ENCODE peak calls at places on chromosomes 3 and 15, in six cellular contexts. I, C, O, T, K and Y are unnamed samples. For H3K36me3 and H3K4me1, the result is how much of the 10 kb centered on the place peaks cover.

GRCh38 chr3:59150039-59150438 is 100.2 kb upstream of the CFAP20DC start:
- DNase-seq in T (no peak), O (no peak), I (no peak), C (no peak), K (no peak), Y (no peak)

GRCh38 chr15:31567861-31568260 is 241.2 kb downstream of the KLF13 start:
- DNase-seq in K (no peak), O (no peak), C (no peak), T (no peak), I (no peak), Y (no peak)

GRCh38 chr15:40506964-40507571 is 36.3 kb downstream of the CHST14 start:
- DNase-seq in K (peak), T (peak), I (peak), O (no peak), C (peak), Y (peak)

GRCh38 chr3:189947948-189948723 is 172.6 kb downstream of the P3H2 start:
- DNase-seq in C (no peak), O (no peak), T (peak), I (no peak), K (peak), Y (peak)

GRCh38 chr15:80925597-80926059 is 64.0 kb downstream of the MESD start:
- DNase-seq in C (no peak), O (no peak), K (no peak), T (no peak), I (no peak), Y (no peak)

GRCh38 chr3:5002174-5002870 is 23.1 kb downstream of the BHLHE40 start:
- DNase-seq in I (no peak), K (no peak), T (no peak), C (no peak), O (no peak), Y (no peak)

GRCh38 chr15:97915261-97915660 is 45.2 kb upstream of the ARRDC4 start:
- DNase-seq in C (no peak), O (no peak), I (no peak), K (no peak), T (no peak), Y (no peak)

GRCh38 chr3:31268868-31269267 is 263.9 kb upstream of the STT3B start:
- DNase-seq in I (no peak), K (no peak), T (no peak), O (no peak), C (no peak), Y (no peak)

GRCh38 chr3:42696356-42697301 is 6.0 kb downstream of the HHATL start:
- DNase-seq in O (no peak), C (no peak), T (no peak), I (no peak), K (no peak), Y (no peak)

GRCh38 chr3:79491029-79491634 is 276.7 kb downstream of the ROBO1 start:
- DNase-seq in T (no peak), O (no peak), K (no peak), I (no peak), C (no peak), Y (no peak)

GRCh38 chr3:46946856-46947544 is 29.5 kb downstream of the CCDC12 start:
- DNase-seq in C (no peak), I (no peak), T (peak), O (no peak), K (no peak), Y (no peak)

GRCh38 chr3:89690649-89691048 is 583.2 kb downstream of the EPHA3 start:
- DNase-seq in C (no peak), K (no peak), I (no peak), O (no peak), T (peak), Y (no peak)

GRCh38 chr3:188581365-188581764 is 427.4 kb downstream of the LPP start:
- DNase-seq in K (no peak), T (no peak), I (no peak), C (no peak), O (no peak), Y (no peak)

GRCh38 chr3:158471639-158472294 is 99.2 kb upstream of the MLF1 start:
- DNase-seq in K (no peak), C (no peak), T (peak), O (no peak), I (no peak), Y (no peak)

GRCh38 chr3:9422712-9423424 is 25.5 kb downstream of the SETD5 start:
- DNase-seq in I (peak), K (peak), C (peak), T (peak), O (peak), Y (peak)
- H3K36me3 ChIP-seq in I (under half), K (under half), C (under half), T (under half), O (under half), Y (under half)

GRCh38 chr3:71144525-71145253 is 438.8 kb downstream of the FOXP1 start:
- DNase-seq in I (no peak), C (no peak), K (no peak), O (no peak), T (peak), Y (no peak)
- H3K4me3 ChIP-seq in I (no peak), C (no peak), K (no peak), O (no peak), T (no peak), Y (no peak)

GRCh38 chr3:134364061-134364935 is 9.9 kb downstream of the AMOTL2 start:
- DNase-seq in C (peak), K (peak), T (peak), O (peak), I (peak), Y (peak)
- H3K4me1 ChIP-seq in C (under half), K (under half), T (half or more), O (half or more), I (under half), Y (half or more)

DNA sequence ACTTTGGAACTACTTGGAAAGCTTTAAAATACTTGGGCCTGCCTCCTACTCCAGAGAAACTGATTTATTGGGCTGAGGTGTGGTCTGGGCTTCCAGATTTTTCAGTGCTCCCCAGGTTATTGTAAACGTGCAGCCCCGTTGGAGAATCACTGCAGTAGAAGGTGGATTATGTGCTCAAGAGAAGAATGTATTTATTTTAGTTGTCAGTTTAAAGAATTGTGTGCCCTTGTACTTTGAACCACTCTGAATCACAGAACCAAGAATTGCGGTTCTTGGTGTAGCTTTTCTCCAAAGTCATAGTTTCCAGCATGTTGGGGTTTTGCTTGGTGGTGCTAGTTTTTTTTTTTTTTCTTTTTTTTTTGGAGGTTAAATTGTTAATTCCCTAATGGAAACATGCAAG is 1.6 kb downstream of the TATDN2 start:
- DNase-seq in C (no peak), K (no peak), O (no peak), I (no peak), T (peak), Y (no peak)
- H3K36me3 ChIP-seq in C (under half), K (under half), O (under half), I (under half), T (under half), Y (under half)

GRCh38 chr15:57595011-57595866 is 3.5 kb downstream of the MYZAP start:
- DNase-seq in T (no peak), O (no peak), I (no peak), K (peak), C (peak), Y (no peak)

GRCh38 chr15:57596301-57596855 is 4.7 kb downstream of the MYZAP start:
- DNase-seq in K (no peak), T (no peak), O (no peak), I (no peak), C (no peak), Y (no peak)

GRCh38 chr15:57592426-57592825 is 722 bp downstream of the MYZAP start:
- DNase-seq in K (peak), T (no peak), O (no peak), C (no peak), I (no peak), Y (no peak)

GRCh38 chr15:57592836-57593420 is 1.2 kb downstream of the MYZAP start:
- DNase-seq in O (no peak), T (no peak), K (no peak), C (no peak), I (no peak), Y (no peak)

GRCh38 chr15:57594479-57594878 is 2.8 kb downstream of the MYZAP start:
- DNase-seq in K (no peak), T (no peak), O (no peak), I (no peak), C (no peak), Y (no peak)
- H3K4me3 ChIP-seq in K (no peak), T (no peak), O (no peak), I (no peak), C (peak), Y (no peak)